ENCODE peak calls at places on chromosomes 6 and 20, in eight cellular contexts. P is left kidney, V is iris pigment epithelial cell, W is cardiac septum, L is adrenal gland, U is lower lobe of right lung, S is bronchial epithelial cell, T is tibial artery. J is an unnamed sample.

GRCh38 chr6:21808551-21809181 is 215.1 kb downstream of the SOX4 start:
- DNase-seq in P (peak), V (peak), W (no peak), L (peak), U (no peak), S (peak), T (no peak), J (no peak)

GRCh38 chr6:149306967-149307366 is 10.5 kb upstream of the TAB2 start:
- DNase-seq in P (no peak), V (peak), W (no peak), L (no peak), U (no peak), S (no peak), T (no peak), J (no peak)

GRCh38 chr20:46046588-46047310 is 17.7 kb downstream of the SLC12A5 start:
- DNase-seq in P (no peak), V (no peak), W (no peak), L (no peak), U (no peak), S (no peak), T (no peak), J (no peak)

GRCh38 chr20:46070215-46070910 is 19.4 kb downstream of the NCOA5 start:
- DNase-seq in P (no peak), V (peak), W (no peak), L (no peak), U (no peak), S (no peak), T (no peak), J (no peak)

GRCh38 chr20:63531686-63532448 is 5.3 kb downstream of the PTK6 start:
- DNase-seq in P (peak), V (no peak), W (no peak), L (no peak), U (no peak), S (no peak), T (no peak), J (no peak)

GRCh38 chr20:49768204-49769124 is 44.2 kb upstream of the SLC9A8 start:
- DNase-seq in P (peak), V (peak), W (peak), L (peak), U (peak), S (peak), T (peak), J (peak)

GRCh38 chr20:10113746-10114145 is 79.0 kb downstream of the ANKEF1 start:
- DNase-seq in P (no peak), V (peak), W (no peak), L (no peak), U (no peak), S (peak), T (no peak), J (no peak)

GRCh38 chr20:2729251-2729713 is 36.7 kb downstream of the EBF4 start:
- DNase-seq in P (no peak), V (no peak), W (no peak), L (no peak), U (no peak), S (no peak), T (no peak), J (no peak)

GRCh38 chr6:77036400-77036799 is 426.9 kb downstream of the HTR1B start:
- DNase-seq in P (no peak), V (peak), W (no peak), L (no peak), U (no peak), S (no peak), T (no peak), J (no peak)

GRCh38 chr20:47506335-47506734 is 4.6 kb downstream of the NCOA3 start:
- DNase-seq in P (no peak), V (no peak), W (no peak), L (no peak), U (no peak), S (no peak), T (no peak), J (no peak)

GRCh38 chr20:43375586-43375985 is 82.1 kb upstream of the SRSF6 start:
- DNase-seq in P (no peak), V (no peak), W (no peak), L (no peak), U (no peak), S (peak), T (no peak), J (no peak)

GRCh38 chr6:133802861-133803260 is 86.1 kb upstream of the TCF21 start:
- DNase-seq in P (no peak), V (peak), W (no peak), L (no peak), U (no peak), S (no peak), T (no peak), J (no peak)

GRCh38 chr6:90290991-90291390 is 5.7 kb downstream of the BACH2 start:
- DNase-seq in P (no peak), V (no peak), W (no peak), L (no peak), U (no peak), S (no peak), T (no peak), J (no peak)

GRCh38 chr6:169046483-169047192 is 207.0 kb downstream of the THBS2 start:
- DNase-seq in P (no peak), V (no peak), W (no peak), L (peak), U (no peak), S (no peak), T (no peak), J (no peak)

GRCh38 chr6:166488081-166488685 is 98.3 kb downstream of the RAMACL start:
- DNase-seq in P (peak), V (peak), W (no peak), L (peak), U (peak), S (no peak), T (peak), J (no peak)

GRCh38 chr6:6678811-6679210 is 90.3 kb downstream of the LY86 start:
- DNase-seq in P (peak), V (no peak), W (no peak), L (no peak), U (no peak), S (no peak), T (no peak), J (no peak)

GRCh38 chr6:12097791-12098190 is 85.7 kb downstream of the HIVEP1 start:
- DNase-seq in P (no peak), V (peak), W (no peak), L (no peak), U (no peak), S (peak), T (no peak), J (no peak)

GRCh38 chr6:46985943-46986342 is 56.2 kb downstream of the ADGRF1 start:
- DNase-seq in P (peak), V (peak), W (no peak), L (no peak), U (no peak), S (peak), T (no peak), J (no peak)

GRCh38 chr20:57400262-57400701 is 9.1 kb downstream of the RBM38 start:
- DNase-seq in P (no peak), V (no peak), W (no peak), L (no peak), U (no peak), S (no peak), T (no peak), J (no peak)

GRCh38 chr6:49980898-49981297 is 11.5 kb upstream of the DEFB113 start:
- DNase-seq in P (no peak), V (peak), W (no peak), L (no peak), U (no peak), S (peak), T (no peak), J (no peak)

GRCh38 chr20:59182401-59183044 is 18.9 kb downstream of the ZNF831 start:
- DNase-seq in P (no peak), V (no peak), W (no peak), L (no peak), U (no peak), S (no peak), T (no peak), J (no peak)

GRCh38 chr6:84892666-84893065 is 128.3 kb upstream of the TBX18 start:
- DNase-seq in P (no peak), V (peak), W (no peak), L (no peak), U (no peak), S (peak), T (no peak), J (no peak)

GRCh38 chr20:57059055-57059617 is 207.3 kb downstream of the BMP7 start:
- DNase-seq in P (no peak), V (no peak), W (no peak), L (no peak), U (no peak), S (no peak), T (no peak), J (no peak)

GRCh38 chr6:38915205-38915925 is 133.2 kb upstream of the GLP1R start:
- DNase-seq in P (no peak), V (no peak), W (no peak), L (no peak), U (no peak), S (no peak), T (no peak), J (no peak)